ENCODE peak calls at places on chromosomes 7 and 10, in ten cellular contexts. One of them, this sample, is unnamed.

GRCh38 chr7:101947899-101948298 is 130.5 kb downstream of the CUX1 start:
- DNase-seq in NCI-H1436: peak
- DNase-seq in AG20443: no peak
- DNase-seq in brain pericyte: no peak
- DNase-seq in activated naive CD4-positive, alpha-beta T cell: no peak
- DNase-seq in activated T-helper 9 cell treated with anti-CD3 and anti-CD28 coated beads, Interleukin-2, amount 50 U/mL, for 16 hours: no peak
- DNase-seq in uterus: peak
- DNase-seq in anterior cingulate cortex: no peak
- DNase-seq in left colon: no peak
- DNase-seq in Calu3: no peak
- DNase-seq in this sample: no peak

GRCh38 chr7:136009488-136010079 is 32.4 kb upstream of the MTPN start:
- DNase-seq in activated T-helper 9 cell treated with anti-CD3 and anti-CD28 coated beads, Interleukin-2, amount 50 U/mL, for 16 hours: no peak
- DNase-seq in left colon: no peak
- DNase-seq in Calu3: peak
- DNase-seq in uterus: no peak
- DNase-seq in brain pericyte: no peak
- DNase-seq in AG20443: peak
- DNase-seq in NCI-H1436: peak
- DNase-seq in anterior cingulate cortex: no peak
- DNase-seq in activated naive CD4-positive, alpha-beta T cell: no peak
- DNase-seq in this sample: no peak

GRCh38 chr7:133355325-133355708 is 102.4 kb downstream of the EXOC4 start:
- DNase-seq in AG20443: no peak
- DNase-seq in anterior cingulate cortex: no peak
- DNase-seq in uterus: no peak
- DNase-seq in left colon: no peak
- DNase-seq in activated naive CD4-positive, alpha-beta T cell: no peak
- DNase-seq in Calu3: no peak
- DNase-seq in brain pericyte: no peak
- DNase-seq in NCI-H1436: no peak
- DNase-seq in activated T-helper 9 cell treated with anti-CD3 and anti-CD28 coated beads, Interleukin-2, amount 50 U/mL, for 16 hours: no peak
- DNase-seq in this sample: no peak

GRCh38 chr10:21184216-21184615 is 287.1 kb upstream of the NEBL start:
- DNase-seq in AG20443: no peak
- DNase-seq in activated T-helper 9 cell treated with anti-CD3 and anti-CD28 coated beads, Interleukin-2, amount 50 U/mL, for 16 hours: no peak
- DNase-seq in brain pericyte: no peak
- DNase-seq in left colon: no peak
- DNase-seq in uterus: no peak
- DNase-seq in NCI-H1436: peak
- DNase-seq in Calu3: no peak
- DNase-seq in activated naive CD4-positive, alpha-beta T cell: no peak
- DNase-seq in anterior cingulate cortex: no peak
- DNase-seq in this sample: no peak

GRCh38 chr10:111756541-111757061 is 427.0 kb downstream of the GPAM start:
- DNase-seq in activated naive CD4-positive, alpha-beta T cell: no peak
- DNase-seq in anterior cingulate cortex: no peak
- DNase-seq in NCI-H1436: peak
- DNase-seq in AG20443: peak
- DNase-seq in Calu3: peak
- DNase-seq in uterus: peak
- DNase-seq in activated T-helper 9 cell treated with anti-CD3 and anti-CD28 coated beads, Interleukin-2, amount 50 U/mL, for 16 hours: no peak
- DNase-seq in left colon: no peak
- DNase-seq in brain pericyte: no peak
- DNase-seq in this sample: no peak

GRCh38 chr10:65570143-65571010 is 1355.5 kb upstream of the LRRTM3 start:
- DNase-seq in activated T-helper 9 cell treated with anti-CD3 and anti-CD28 coated beads, Interleukin-2, amount 50 U/mL, for 16 hours: no peak
- DNase-seq in anterior cingulate cortex: no peak
- DNase-seq in uterus: no peak
- DNase-seq in Calu3: peak
- DNase-seq in left colon: peak
- DNase-seq in NCI-H1436: peak
- DNase-seq in AG20443: no peak
- DNase-seq in brain pericyte: no peak
- DNase-seq in activated naive CD4-positive, alpha-beta T cell: no peak
- DNase-seq in this sample: no peak

GRCh38 chr10:101758858-101759257 is 17.1 kb downstream of the FGF8 start:
- DNase-seq in activated T-helper 9 cell treated with anti-CD3 and anti-CD28 coated beads, Interleukin-2, amount 50 U/mL, for 16 hours: no peak
- DNase-seq in AG20443: no peak
- DNase-seq in activated naive CD4-positive, alpha-beta T cell: no peak
- DNase-seq in brain pericyte: no peak
- DNase-seq in uterus: no peak
- DNase-seq in Calu3: no peak
- DNase-seq in left colon: no peak
- DNase-seq in NCI-H1436: no peak
- DNase-seq in anterior cingulate cortex: no peak
- DNase-seq in this sample: no peak

GRCh38 chr7:73519867-73520672 is 2.0 kb downstream of the BAZ1B start:
- DNase-seq in brain pericyte: no peak
- DNase-seq in Calu3: no peak
- DNase-seq in AG20443: no peak
- DNase-seq in left colon: peak
- DNase-seq in activated naive CD4-positive, alpha-beta T cell: no peak
- DNase-seq in anterior cingulate cortex: no peak
- DNase-seq in activated T-helper 9 cell treated with anti-CD3 and anti-CD28 coated beads, Interleukin-2, amount 50 U/mL, for 16 hours: peak
- DNase-seq in NCI-H1436: no peak
- DNase-seq in uterus: no peak
- DNase-seq in this sample: no peak

GRCh38 chr10:5527332-5528200 is 2.8 kb downstream of the CALML3 start:
- DNase-seq in brain pericyte: no peak
- DNase-seq in activated T-helper 9 cell treated with anti-CD3 and anti-CD28 coated beads, Interleukin-2, amount 50 U/mL, for 16 hours: no peak
- DNase-seq in AG20443: no peak
- DNase-seq in anterior cingulate cortex: no peak
- DNase-seq in NCI-H1436: no peak
- DNase-seq in Calu3: no peak
- DNase-seq in activated naive CD4-positive, alpha-beta T cell: no peak
- DNase-seq in left colon: peak
- DNase-seq in uterus: no peak
- DNase-seq in this sample: no peak

GRCh38 chr7:102287465-102288146 is 938 bp downstream of the SH2B2 start:
- DNase-seq in activated T-helper 9 cell treated with anti-CD3 and anti-CD28 coated beads, Interleukin-2, amount 50 U/mL, for 16 hours: no peak
- DNase-seq in Calu3: no peak
- DNase-seq in activated naive CD4-positive, alpha-beta T cell: no peak
- DNase-seq in brain pericyte: no peak
- DNase-seq in uterus: peak
- DNase-seq in NCI-H1436: no peak
- DNase-seq in anterior cingulate cortex: peak
- DNase-seq in left colon: peak
- DNase-seq in AG20443: peak
- DNase-seq in this sample: no peak

GRCh38 chr7:2681954-2682799 is 5.8 kb upstream of the AMZ1 start:
- DNase-seq in anterior cingulate cortex: peak
- DNase-seq in Calu3: no peak
- DNase-seq in NCI-H1436: no peak
- DNase-seq in uterus: no peak
- DNase-seq in brain pericyte: no peak
- DNase-seq in activated T-helper 9 cell treated with anti-CD3 and anti-CD28 coated beads, Interleukin-2, amount 50 U/mL, for 16 hours: no peak
- DNase-seq in left colon: no peak
- DNase-seq in AG20443: no peak
- DNase-seq in activated naive CD4-positive, alpha-beta T cell: no peak
- DNase-seq in this sample: no peak

GRCh38 chr10:92702301-92702916 is 12.7 kb downstream of the HHEX start:
- DNase-seq in brain pericyte: no peak
- DNase-seq in NCI-H1436: no peak
- DNase-seq in activated naive CD4-positive, alpha-beta T cell: no peak
- DNase-seq in left colon: no peak
- DNase-seq in Calu3: no peak
- DNase-seq in activated T-helper 9 cell treated with anti-CD3 and anti-CD28 coated beads, Interleukin-2, amount 50 U/mL, for 16 hours: no peak
- DNase-seq in anterior cingulate cortex: no peak
- DNase-seq in uterus: no peak
- DNase-seq in AG20443: no peak
- DNase-seq in this sample: no peak

GRCh38 chr10:45071043-45071813 is 70.5 kb downstream of the ZNF22 start:
- DNase-seq in anterior cingulate cortex: no peak
- DNase-seq in left colon: no peak
- DNase-seq in brain pericyte: no peak
- DNase-seq in Calu3: no peak
- DNase-seq in uterus: no peak
- DNase-seq in AG20443: no peak
- DNase-seq in NCI-H1436: no peak
- DNase-seq in activated T-helper 9 cell treated with anti-CD3 and anti-CD28 coated beads, Interleukin-2, amount 50 U/mL, for 16 hours: no peak
- DNase-seq in activated naive CD4-positive, alpha-beta T cell: no peak
- DNase-seq in this sample: no peak

GRCh38 chr10:11830836-11831519 is 7.8 kb downstream of the PROSER2 start:
- DNase-seq in anterior cingulate cortex: no peak
- DNase-seq in activated T-helper 9 cell treated with anti-CD3 and anti-CD28 coated beads, Interleukin-2, amount 50 U/mL, for 16 hours: no peak
- DNase-seq in brain pericyte: no peak
- DNase-seq in Calu3: peak
- DNase-seq in NCI-H1436: no peak
- DNase-seq in left colon: no peak
- DNase-seq in uterus: no peak
- DNase-seq in activated naive CD4-positive, alpha-beta T cell: no peak
- DNase-seq in AG20443: no peak
- DNase-seq in this sample: no peak

GRCh38 chr10:23158370-23158769 is 33.7 kb upstream of the PTF1A start:
- DNase-seq in brain pericyte: peak
- DNase-seq in activated T-helper 9 cell treated with anti-CD3 and anti-CD28 coated beads, Interleukin-2, amount 50 U/mL, for 16 hours: no peak
- DNase-seq in uterus: no peak
- DNase-seq in NCI-H1436: peak
- DNase-seq in activated naive CD4-positive, alpha-beta T cell: no peak
- DNase-seq in anterior cingulate cortex: peak
- DNase-seq in AG20443: peak
- DNase-seq in Calu3: peak
- DNase-seq in left colon: no peak
- DNase-seq in this sample: peak

GRCh38 chr7:8035647-8036518 is 67.3 kb downstream of the GLCCI1 start:
- DNase-seq in uterus: no peak
- DNase-seq in anterior cingulate cortex: no peak
- DNase-seq in activated T-helper 9 cell treated with anti-CD3 and anti-CD28 coated beads, Interleukin-2, amount 50 U/mL, for 16 hours: no peak
- DNase-seq in Calu3: no peak
- DNase-seq in brain pericyte: no peak
- DNase-seq in NCI-H1436: no peak
- DNase-seq in left colon: no peak
- DNase-seq in activated naive CD4-positive, alpha-beta T cell: no peak
- DNase-seq in AG20443: peak
- DNase-seq in this sample: no peak

GRCh38 chr7:92723978-92724377 is 112.4 kb downstream of the CDK6 start:
- DNase-seq in AG20443: no peak
- DNase-seq in activated T-helper 9 cell treated with anti-CD3 and anti-CD28 coated beads, Interleukin-2, amount 50 U/mL, for 16 hours: no peak
- DNase-seq in left colon: no peak
- DNase-seq in activated naive CD4-positive, alpha-beta T cell: no peak
- DNase-seq in uterus: peak
- DNase-seq in brain pericyte: no peak
- DNase-seq in anterior cingulate cortex: no peak
- DNase-seq in NCI-H1436: no peak
- DNase-seq in Calu3: no peak
- DNase-seq in this sample: no peak

GRCh38 chr7:101884671-101885596 is 67.5 kb downstream of the CUX1 start:
- DNase-seq in anterior cingulate cortex: no peak
- DNase-seq in Calu3: no peak
- DNase-seq in uterus: no peak
- DNase-seq in AG20443: no peak
- DNase-seq in brain pericyte: no peak
- DNase-seq in activated T-helper 9 cell treated with anti-CD3 and anti-CD28 coated beads, Interleukin-2, amount 50 U/mL, for 16 hours: no peak
- DNase-seq in activated naive CD4-positive, alpha-beta T cell: no peak
- DNase-seq in left colon: no peak
- DNase-seq in NCI-H1436: no peak
- DNase-seq in this sample: peak

GRCh38 chr10:44569193-44570091 is 184.5 kb upstream of the CXCL12 start:
- DNase-seq in AG20443: peak
- DNase-seq in Calu3: no peak
- DNase-seq in left colon: no peak
- DNase-seq in activated naive CD4-positive, alpha-beta T cell: no peak
- DNase-seq in activated T-helper 9 cell treated with anti-CD3 and anti-CD28 coated beads, Interleukin-2, amount 50 U/mL, for 16 hours: no peak
- DNase-seq in anterior cingulate cortex: no peak
- DNase-seq in uterus: no peak
- DNase-seq in brain pericyte: no peak
- DNase-seq in NCI-H1436: no peak
- DNase-seq in this sample: no peak

GRCh38 chr7:106009511-106010226 is 46.6 kb downstream of the CDHR3 start:
- DNase-seq in activated naive CD4-positive, alpha-beta T cell: peak
- DNase-seq in AG20443: peak
- DNase-seq in NCI-H1436: peak
- DNase-seq in left colon: peak
- DNase-seq in anterior cingulate cortex: peak
- DNase-seq in activated T-helper 9 cell treated with anti-CD3 and anti-CD28 coated beads, Interleukin-2, amount 50 U/mL, for 16 hours: peak
- DNase-seq in uterus: peak
- DNase-seq in Calu3: peak
- DNase-seq in brain pericyte: peak
- DNase-seq in this sample: peak

GRCh38 chr7:882336-883028 is 6.1 kb downstream of the GET4 start:
- DNase-seq in activated T-helper 9 cell treated with anti-CD3 and anti-CD28 coated beads, Interleukin-2, amount 50 U/mL, for 16 hours: no peak
- DNase-seq in Calu3: no peak
- DNase-seq in left colon: no peak
- DNase-seq in brain pericyte: no peak
- DNase-seq in AG20443: no peak
- DNase-seq in activated naive CD4-positive, alpha-beta T cell: no peak
- DNase-seq in uterus: no peak
- DNase-seq in NCI-H1436: no peak
- DNase-seq in anterior cingulate cortex: no peak
- DNase-seq in this sample: no peak

GRCh38 chr7:4242706-4243105 is 439.4 kb upstream of the FOXK1 start:
- DNase-seq in AG20443: no peak
- DNase-seq in anterior cingulate cortex: no peak
- DNase-seq in uterus: no peak
- DNase-seq in activated naive CD4-positive, alpha-beta T cell: no peak
- DNase-seq in activated T-helper 9 cell treated with anti-CD3 and anti-CD28 coated beads, Interleukin-2, amount 50 U/mL, for 16 hours: no peak
- DNase-seq in NCI-H1436: no peak
- DNase-seq in left colon: no peak
- DNase-seq in brain pericyte: no peak
- DNase-seq in Calu3: no peak
- DNase-seq in this sample: no peak

GRCh38 chr10:44981172-44982113 is 2.8 kb upstream of the DEPP1 start:
- DNase-seq in activated naive CD4-positive, alpha-beta T cell: no peak
- DNase-seq in activated T-helper 9 cell treated with anti-CD3 and anti-CD28 coated beads, Interleukin-2, amount 50 U/mL, for 16 hours: no peak
- DNase-seq in Calu3: peak
- DNase-seq in NCI-H1436: no peak
- DNase-seq in left colon: no peak
- DNase-seq in uterus: peak
- DNase-seq in AG20443: peak
- DNase-seq in brain pericyte: no peak
- DNase-seq in anterior cingulate cortex: no peak
- DNase-seq in this sample: no peak

This sample was measured in naive thymus-derived CD8-positive, alpha-beta T cell.